ENCODE peak calls at places on chromosome 5, in five cellular contexts. E, R, N, W and T are unnamed samples.

GRCh38 chr5:143338658-143339366 is 64.7 kb downstream of the NR3C1 start:
- DNase-seq in N (no peak), W (no peak), R (no peak), E (no peak), T (no peak)

GRCh38 chr5:73968729-73969128 is 342.7 kb downstream of the ARHGEF28 start:
- DNase-seq in R (no peak), W (no peak), E (no peak), N (peak), T (no peak)

GRCh38 chr5:169165052-169165451 is 135.9 kb downstream of the SLIT3 start:
- DNase-seq in N (no peak), E (no peak), W (no peak), R (no peak), T (no peak)

GRCh38 chr5:107936532-107936931 is 265.8 kb upstream of the EFNA5 start:
- DNase-seq in R (no peak), N (no peak), E (no peak), W (no peak), T (no peak)

GRCh38 chr5:52007230-52007858 is 624.1 kb downstream of the ISL1 start:
- DNase-seq in N (no peak), R (no peak), E (peak), W (no peak), T (no peak)

GRCh38 chr5:74042559-74043357 is 416.8 kb downstream of the ARHGEF28 start:
- DNase-seq in R (no peak), W (no peak), N (no peak), E (no peak), T (no peak)

GRCh38 chr5:88813805-88814584 is 69.0 kb downstream of the MEF2C start:
- DNase-seq in R (no peak), E (no peak), N (no peak), W (no peak), T (no peak)

GRCh38 chr5:72516916-72517315 is 9.7 kb upstream of the ZNF366 start:
- DNase-seq in W (no peak), R (no peak), N (no peak), E (no peak), T (no peak)

GRCh38 chr5:124742983-124743533 is 3.4 kb downstream of the ZNF608 start:
- DNase-seq in R (no peak), N (no peak), E (no peak), W (no peak), T (no peak)

GRCh38 chr5:149581931-149582768 is 852 bp downstream of the ARHGEF37 start:
- DNase-seq in R (no peak), W (no peak), N (peak), E (no peak), T (no peak)

GRCh38 chr5:111337133-111337532 is 112.9 kb downstream of the CAMK4 start:
- DNase-seq in W (no peak), E (no peak), N (no peak), R (no peak), T (no peak)

GRCh38 chr5:171957591-171958251 is 48.7 kb downstream of the FBXW11 start:
- DNase-seq in E (no peak), W (peak), R (no peak), N (peak), T (peak)

GRCh38 chr5:53991942-53992341 is 318.4 kb downstream of the ARL15 start:
- DNase-seq in W (no peak), E (no peak), R (no peak), N (no peak), T (no peak)

GRCh38 chr5:96209829-96210228 is 223.2 kb downstream of the PCSK1 start:
- DNase-seq in W (no peak), R (no peak), N (no peak), E (no peak), T (no peak)

GRCh38 chr5:149610583-149611250 is 29.4 kb downstream of the ARHGEF37 start:
- DNase-seq in N (no peak), E (no peak), W (no peak), R (no peak), T (no peak)

GRCh38 chr5:102715405-102715804 is 39.7 kb upstream of the PAM start:
- DNase-seq in W (no peak), N (no peak), E (no peak), R (no peak), T (no peak)

GRCh38 chr5:179769276-179769675 is 24.5 kb upstream of the LTC4S start:
- DNase-seq in N (no peak), W (no peak), R (no peak), E (no peak), T (no peak)

GRCh38 chr5:73901045-73901444 is 275.0 kb downstream of the ARHGEF28 start:
- DNase-seq in W (no peak), N (peak), E (peak), R (no peak), T (no peak)

GRCh38 chr5:39423331-39423751 is 1.4 kb downstream of the DAB2 start:
- DNase-seq in W (no peak), E (no peak), N (no peak), R (no peak), T (no peak)

GRCh38 chr5:2277886-2278285 is 395.2 kb upstream of the IRX4 start:
- DNase-seq in E (no peak), N (no peak), R (no peak), W (no peak), T (no peak)

GRCh38 chr5:17069995-17070405 is 133.9 kb upstream of the MYO10 start:
- DNase-seq in R (no peak), E (no peak), W (no peak), N (no peak), T (no peak)

GRCh38 chr5:121988443-121988842 is 26.7 kb downstream of the SRFBP1 start:
- DNase-seq in R (no peak), N (no peak), E (no peak), W (no peak), T (no peak)

GRCh38 chr5:126445502-126446174 is 22.4 kb downstream of the GRAMD2B start:
- DNase-seq in N (no peak), R (no peak), W (no peak), E (no peak), T (no peak)

GRCh38 chr5:876398-877365 is 15.9 kb downstream of the BRD9 start:
- DNase-seq in E (no peak), R (no peak), N (no peak), W (no peak), T (no peak)

GRCh38 chr5:170363671-170364070 is 25.5 kb downstream of the KCNMB1 start:
- DNase-seq in R (no peak), E (no peak), N (no peak), W (no peak), T (no peak)

GRCh38 chr5:179907570-179908324 is at the start of gene TBC1D9B:
- DNase-seq in R (peak), E (peak), W (peak), N (peak), T (peak)

GRCh38 chr5:74575741-74576538 is 64.6 kb downstream of the ENC1 start:
- DNase-seq in R (no peak), E (peak), N (no peak), W (peak), T (no peak)

GRCh38 chr5:175214152-175214551 is 229.8 kb downstream of the DRD1 start:
- DNase-seq in R (no peak), N (no peak), W (no peak), E (peak), T (no peak)

GRCh38 chr5:133108481-133108921 is 56.7 kb downstream of the HSPA4 start:
- DNase-seq in R (no peak), W (no peak), N (no peak), E (no peak), T (no peak)

GRCh38 chr5:41641621-41642020 is 131.2 kb upstream of the PLCXD3 start:
- DNase-seq in R (no peak), E (no peak), N (no peak), W (no peak), T (no peak)

GRCh38 chr5:133746834-133747233 is 134.5 kb upstream of the FSTL4 start:
- DNase-seq in N (no peak), E (peak), R (no peak), W (peak), T (no peak)

GRCh38 chr5:119340597-119341218 is 15.1 kb upstream of the TNFAIP8 start:
- DNase-seq in W (peak), N (no peak), E (no peak), R (no peak), T (peak)

GRCh38 chr5:63401434-63402046 is 560.7 kb downstream of the HTR1A start:
- DNase-seq in E (peak), R (peak), N (no peak), W (peak), T (no peak)

GRCh38 chr5:124824637-124825158 is 78.3 kb upstream of the ZNF608 start:
- DNase-seq in R (no peak), E (no peak), N (no peak), W (no peak), T (no peak)

GRCh38 chr5:131164931-131165727 is at the start of gene HINT1:
- DNase-seq in W (peak), E (peak), N (peak), R (peak), T (peak)

GRCh38 chr5:179613460-179614071 is 9.9 kb downstream of the HNRNPH1 start:
- DNase-seq in E (no peak), N (no peak), W (no peak), R (no peak), T (no peak)